ENCODE peak calls at places on chromosomes 12 and 14, in seven cellular contexts. D is DND-41, Q is thyroid gland, O is neural progenitor cell, X is AG09319, F is RWPE1, J is cardiac muscle cell. A is an unnamed sample.

GRCh38 chr12:121827351-121828099 is 23.7 kb downstream of the SETD1B start:
- DNase-seq in D (no peak), Q (no peak), O (no peak), X (no peak), F (no peak), J (no peak), A (no peak)

GRCh38 chr12:19430988-19431387 is 8.3 kb upstream of the AEBP2 start:
- DNase-seq in D (no peak), Q (no peak), O (no peak), X (no peak), F (no peak), J (no peak), A (no peak)

GRCh38 chr12:52165096-52165855 is 26.5 kb downstream of the KRT80 start:
- DNase-seq in D (no peak), Q (no peak), O (no peak), X (no peak), F (no peak), J (no peak), A (no peak)

GRCh38 chr14:106417224-106418049 is 891.1 kb downstream of the TMEM121 start:
- DNase-seq in D (peak), Q (peak), O (peak), X (no peak), F (no peak), J (no peak), A (peak)

GRCh38 chr14:22547948-22548750 is 40.9 kb downstream of the DAD1 start:
- DNase-seq in D (no peak), Q (no peak), O (no peak), X (no peak), F (no peak), J (no peak), A (peak)

GRCh38 chr14:44981198-44981597 is 19.2 kb downstream of the TOGARAM1 start:
- DNase-seq in D (no peak), Q (no peak), O (no peak), X (no peak), F (no peak), J (no peak), A (no peak)

GRCh38 chr12:51341259-51342007 is 5.0 kb downstream of the CELA1 start:
- DNase-seq in D (peak), Q (peak), O (peak), X (no peak), F (peak), J (peak), A (peak)

GRCh38 chr14:105071326-105071725 is 6.1 kb upstream of the GPR132 start:
- DNase-seq in D (no peak), Q (no peak), O (no peak), X (no peak), F (no peak), J (no peak), A (no peak)

GRCh38 chr14:91310620-91311283 is 66.2 kb upstream of the GPR68 start:
- DNase-seq in D (no peak), Q (no peak), O (no peak), X (no peak), F (no peak), J (no peak), A (peak)

GRCh38 chr14:105501504-105502291 is 10.7 kb downstream of the TEDC1 start:
- DNase-seq in D (no peak), Q (no peak), O (no peak), X (no peak), F (no peak), J (no peak), A (no peak)

GRCh38 chr12:1544991-1545700 is 49.2 kb downstream of the FBXL14 start:
- DNase-seq in D (no peak), Q (no peak), O (no peak), X (no peak), F (no peak), J (no peak), A (no peak)

GRCh38 chr12:122067548-122067947 is 11.0 kb upstream of the MLXIP start:
- DNase-seq in D (no peak), Q (no peak), O (no peak), X (no peak), F (no peak), J (no peak), A (no peak)

GRCh38 chr12:120119395-120119973 is 2.9 kb upstream of the RAB35 start:
- DNase-seq in D (no peak), Q (no peak), O (no peak), X (no peak), F (no peak), J (no peak), A (peak)

GRCh38 chr12:6201199-6201608 is 1.0 kb downstream of the CD9 start:
- DNase-seq in D (no peak), Q (peak), O (peak), X (no peak), F (peak), J (peak), A (peak)

GRCh38 chr14:102805941-102806340 is 28.7 kb downstream of the TRAF3 start:
- DNase-seq in D (no peak), Q (no peak), O (no peak), X (no peak), F (no peak), J (no peak), A (no peak)

GRCh38 chr12:71846322-71846940 is 6.9 kb downstream of the TBC1D15 start:
- DNase-seq in D (no peak), Q (no peak), O (no peak), X (no peak), F (peak), J (peak), A (no peak)

GRCh38 chr12:49972641-49973360 is at the start of gene AQP6:
- DNase-seq in D (no peak), Q (no peak), O (no peak), X (no peak), F (no peak), J (no peak), A (no peak)

GRCh38 chr12:27808831-27809230 is 28.8 kb upstream of the MANSC4 start:
- DNase-seq in D (no peak), Q (no peak), O (no peak), X (no peak), F (no peak), J (no peak), A (no peak)

GRCh38 chr14:82009076-82009475 is 475.4 kb upstream of the SEL1L start:
- DNase-seq in D (no peak), Q (no peak), O (peak), X (no peak), F (no peak), J (no peak), A (peak)

GRCh38 chr12:54579258-54579657 is 9.2 kb downstream of the PPP1R1A start:
- DNase-seq in D (no peak), Q (no peak), O (no peak), X (no peak), F (no peak), J (no peak), A (no peak)

GRCh38 chr14:60722836-60723217 is 1.3 kb downstream of the SIX4 start:
- DNase-seq in D (no peak), Q (peak), O (no peak), X (no peak), F (peak), J (peak), A (no peak)

GRCh38 chr12:65649126-65649525 is 175.2 kb upstream of the HMGA2 start:
- DNase-seq in D (no peak), Q (no peak), O (no peak), X (peak), F (peak), J (no peak), A (no peak)

GRCh38 chr12:6399884-6400670 is 16.1 kb downstream of the LTBR start:
- DNase-seq in D (no peak), Q (no peak), O (no peak), X (no peak), F (no peak), J (no peak), A (no peak)

GRCh38 chr12:117155278-117156060 is 34.8 kb downstream of the FBXO21 start:
- DNase-seq in D (peak), Q (peak), O (peak), X (no peak), F (peak), J (peak), A (peak)

GRCh38 chr12:52093346-52093745 is 13.8 kb downstream of the SMIM41 start:
- DNase-seq in D (no peak), Q (peak), O (no peak), X (no peak), F (no peak), J (no peak), A (no peak)

GRCh38 chr12:124030008-124030407 is 57.0 kb downstream of the ZNF664 start:
- DNase-seq in D (no peak), Q (no peak), O (no peak), X (no peak), F (no peak), J (no peak), A (no peak)

GRCh38 chr12:4626543-4626942 is 22.3 kb downstream of the AKAP3 start:
- DNase-seq in D (no peak), Q (no peak), O (no peak), X (no peak), F (no peak), J (no peak), A (no peak)

GRCh38 chr14:48670939-48671338 is 915.2 kb downstream of the RPS29 start:
- DNase-seq in D (no peak), Q (no peak), O (no peak), X (no peak), F (no peak), J (no peak), A (no peak)

GRCh38 chr14:105767315-105767714 is 240.9 kb downstream of the TMEM121 start:
- DNase-seq in D (no peak), Q (no peak), O (no peak), X (no peak), F (no peak), J (no peak), A (no peak)

GRCh38 chr12:10618338-10618987 is 5.1 kb upstream of the MAGOHB start:
- DNase-seq in D (no peak), Q (no peak), O (no peak), X (peak), F (peak), J (no peak), A (no peak)

GRCh38 chr14:100271247-100271939 is 32.4 kb downstream of the YY1 start:
- DNase-seq in D (no peak), Q (peak), O (no peak), X (no peak), F (no peak), J (no peak), A (peak)
- TF ChIP-seq CTCF in D (peak), Q (peak), O (peak), X (peak), F (peak), J (peak), A (peak)

GRCh38 chr14:103832046-103832445 is 15.3 kb downstream of the PPP1R13B start:
- DNase-seq in D (no peak), Q (no peak), O (no peak), X (no peak), F (no peak), J (no peak), A (no peak)
- TF ChIP-seq CTCF in D (no peak), Q (no peak), O (no peak), X (no peak), F (no peak), J (no peak), A (no peak)

DNA sequence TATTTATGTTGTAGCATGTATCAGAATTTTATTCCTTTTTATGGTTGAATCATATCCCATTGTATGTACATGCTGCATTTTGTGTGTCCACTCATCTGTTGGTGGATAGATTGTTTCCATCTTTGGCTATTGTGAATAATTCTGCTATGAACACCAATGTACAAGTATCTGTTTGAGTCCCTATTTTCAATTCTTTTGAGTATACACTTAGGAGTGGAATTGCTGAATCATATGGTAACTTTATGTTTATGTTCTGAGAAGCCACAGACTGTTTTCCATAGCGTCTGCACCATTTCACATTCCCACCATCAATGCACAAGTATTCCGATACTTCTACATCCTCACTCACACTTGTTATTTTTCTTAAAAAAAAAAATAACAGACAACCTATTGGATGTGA is 91.5 kb downstream of the ARF6 start:
- DNase-seq in D (no peak), Q (no peak), O (no peak), X (no peak), F (no peak), J (no peak), A (no peak)
- TF ChIP-seq CTCF in D (no peak), Q (no peak), O (no peak), X (no peak), F (no peak), J (no peak), A (no peak)

DNA sequence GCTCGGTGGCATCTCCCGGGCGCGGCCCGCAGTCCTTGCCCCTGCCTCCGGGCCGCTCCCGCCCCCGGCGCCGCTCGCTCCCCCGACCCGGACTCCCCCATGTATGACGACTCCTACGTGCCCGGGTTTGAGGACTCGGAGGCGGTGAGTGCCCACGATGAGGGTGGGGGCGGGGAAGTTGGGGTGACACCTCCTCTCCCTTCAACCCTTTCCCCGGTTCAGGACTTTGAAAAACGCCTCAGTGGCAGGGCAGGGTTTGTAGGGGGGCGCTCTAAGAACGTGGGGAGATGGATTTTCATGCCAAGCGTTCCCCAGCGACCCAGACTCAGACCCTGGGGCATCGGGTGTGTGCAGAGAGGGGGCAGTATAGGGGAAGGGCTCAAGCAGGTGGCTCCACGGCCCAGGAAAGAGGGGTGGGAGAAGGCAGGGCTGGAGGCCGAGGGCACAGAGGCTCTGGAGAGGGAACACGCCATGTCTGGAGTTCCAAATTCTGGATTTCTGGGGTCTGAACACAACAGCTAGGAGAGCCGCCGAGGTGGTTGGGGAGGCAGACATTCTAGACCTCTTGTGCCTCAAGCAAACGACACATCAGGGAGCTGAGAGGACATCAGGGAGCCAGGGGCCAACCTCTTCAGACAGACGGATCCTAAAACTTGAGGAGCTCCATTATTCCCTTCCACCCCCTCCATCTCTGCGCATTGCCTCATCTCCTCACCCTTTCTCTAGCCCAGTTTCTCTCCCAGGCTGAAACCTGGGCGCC is 715 bp downstream of the CACNB3 start:
- DNase-seq in D (no peak), Q (no peak), O (peak), X (no peak), F (no peak), J (peak), A (peak)
- TF ChIP-seq CTCF in D (peak), Q (no peak), O (peak), X (peak), F (no peak), J (peak), A (no peak)

GRCh38 chr14:93619176-93619793 is 169.0 kb downstream of the PRIMA1 start:
- DNase-seq in D (peak), Q (peak), O (peak), X (peak), F (peak), J (peak), A (peak)
- TF ChIP-seq CTCF in D (peak), Q (peak), O (peak), X (peak), F (peak), J (peak), A (peak)

GRCh38 chr12:14279845-14280244 is 85.6 kb upstream of the ATF7IP start:
- DNase-seq in D (no peak), Q (no peak), O (no peak), X (no peak), F (no peak), J (no peak), A (peak)

GRCh38 chr12:14283489-14284144 is 81.9 kb upstream of the ATF7IP start:
- DNase-seq in D (no peak), Q (no peak), O (peak), X (no peak), F (no peak), J (no peak), A (no peak)

GRCh38 chr12:14280921-14281320 is 84.6 kb upstream of the ATF7IP start:
- DNase-seq in D (no peak), Q (no peak), O (no peak), X (no peak), F (no peak), J (no peak), A (no peak)

GRCh38 chr12:14281539-14281938 is 83.9 kb upstream of the ATF7IP start:
- DNase-seq in D (no peak), Q (no peak), O (no peak), X (no peak), F (no peak), J (no peak), A (no peak)

GRCh38 chr12:14284189-14284722 is 81.2 kb upstream of the ATF7IP start:
- DNase-seq in D (no peak), Q (no peak), O (peak), X (no peak), F (no peak), J (peak), A (no peak)
- TF ChIP-seq CTCF in D (no peak), Q (no peak), O (no peak), X (no peak), F (no peak), J (peak), A (no peak)

A was measured in activated CD8-positive, alpha-beta T cell treated with anti-CD3 and anti-CD28 coated beads for 36 hours.